ENCODE peak calls at places on chromosomes 16 and 17, in ten cellular contexts. R is C1 segment of cervical spinal cord, Z is cardiac fibroblast, F is GM12878, E is heart left ventricle, M is RWPE1, Q is Karpas-422, O is AG09319, H is heart right ventricle, D is A549. L is an unnamed sample.

GRCh38 chr16:3954411-3954921 is 74.0 kb upstream of the CREBBP start:
- DNase-seq in R (no peak), Z (peak), F (no peak), E (no peak), M (no peak), Q (no peak), O (no peak), H (peak), D (no peak), L (peak)

GRCh38 chr17:55705847-55706246 is 16.8 kb downstream of the TMEM100 start:
- DNase-seq in R (no peak), Z (no peak), F (peak), E (no peak), M (no peak), Q (no peak), O (no peak), H (no peak), D (peak), L (no peak)

GRCh38 chr17:72488542-72489272 is 367.9 kb downstream of the SOX9 start:
- DNase-seq in R (no peak), Z (no peak), F (no peak), E (no peak), M (no peak), Q (no peak), O (no peak), H (no peak), D (no peak), L (no peak)

GRCh38 chr17:75471207-75471606 is 14.8 kb downstream of the TMEM94 start:
- DNase-seq in R (no peak), Z (no peak), F (no peak), E (no peak), M (no peak), Q (no peak), O (no peak), H (no peak), D (no peak), L (no peak)

GRCh38 chr16:75311383-75311938 is 60.0 kb upstream of the BCAR1 start:
- DNase-seq in R (no peak), Z (peak), F (no peak), E (no peak), M (no peak), Q (no peak), O (no peak), H (no peak), D (no peak), L (peak)

GRCh38 chr17:2179615-2180295 is 123.8 kb downstream of the SMG6 start:
- DNase-seq in R (peak), Z (peak), F (no peak), E (peak), M (no peak), Q (no peak), O (peak), H (peak), D (no peak), L (peak)

GRCh38 chr17:61803796-61804195 is 59.5 kb downstream of the BRIP1 start:
- DNase-seq in R (no peak), Z (no peak), F (no peak), E (no peak), M (no peak), Q (no peak), O (no peak), H (no peak), D (no peak), L (no peak)

GRCh38 chr16:21186326-21186691 is 25.1 kb downstream of the ZP2 start:
- DNase-seq in R (no peak), Z (no peak), F (no peak), E (no peak), M (no peak), Q (no peak), O (no peak), H (no peak), D (no peak), L (peak)

GRCh38 chr17:38326996-38327792 is 16.6 kb downstream of the GPR179 start:
- DNase-seq in R (peak), Z (peak), F (no peak), E (peak), M (no peak), Q (no peak), O (no peak), H (peak), D (no peak), L (no peak)